ENCODE peak calls at places on chromosomes 2 and 18, in four cellular contexts. One of them, this sample, is unnamed.

GRCh38 chr2:20448246-20449046 is 1.6 kb downstream of the RHOB start:
- DNase-seq in spleen: peak; percentile 79
- DNase-seq in aorta: no peak
- DNase-seq in sigmoid colon: peak; percentile 73
- DNase-seq in this sample: peak; percentile 61

GRCh38 chr18:41899535-41899934 is 55.5 kb upstream of the PIK3C3 start:
- DNase-seq in spleen: no peak
- DNase-seq in aorta: no peak
- DNase-seq in sigmoid colon: no peak
- DNase-seq in this sample: no peak

GRCh38 chr2:65396348-65397026 is 35.9 kb downstream of the SPRED2 start:
- DNase-seq in spleen: no peak
- DNase-seq in aorta: no peak
- DNase-seq in sigmoid colon: no peak
- DNase-seq in this sample: no peak

GRCh38 chr2:9663008-9663879 is 32.4 kb upstream of the YWHAQ start:
- DNase-seq in spleen: no peak
- DNase-seq in aorta: no peak
- DNase-seq in sigmoid colon: no peak
- DNase-seq in this sample: no peak

GRCh38 chr2:50491541-50492114 is 540.3 kb downstream of the NRXN1 start:
- DNase-seq in spleen: no peak
- DNase-seq in aorta: no peak
- DNase-seq in sigmoid colon: no peak
- DNase-seq in this sample: no peak

GRCh38 chr18:40365526-40365925 is 1589.5 kb upstream of the PIK3C3 start:
- DNase-seq in spleen: no peak
- DNase-seq in aorta: no peak
- DNase-seq in sigmoid colon: no peak
- DNase-seq in this sample: no peak

GRCh38 chr2:16117021-16117700 is 176.8 kb downstream of the MYCN start:
- DNase-seq in spleen: no peak
- DNase-seq in aorta: no peak
- DNase-seq in sigmoid colon: no peak
- DNase-seq in this sample: no peak

GRCh38 chr2:14827226-14828023 is 194.9 kb downstream of the LRATD1 start:
- DNase-seq in spleen: no peak
- DNase-seq in aorta: no peak
- DNase-seq in sigmoid colon: no peak
- DNase-seq in this sample: no peak

GRCh38 chr18:59853380-59853779 is 46.4 kb upstream of the PMAIP1 start:
- DNase-seq in spleen: no peak
- DNase-seq in aorta: no peak
- DNase-seq in sigmoid colon: no peak
- DNase-seq in this sample: no peak

GRCh38 chr18:79497638-79498081 is 101.9 kb downstream of the NFATC1 start:
- DNase-seq in spleen: no peak
- DNase-seq in aorta: no peak
- DNase-seq in sigmoid colon: no peak
- DNase-seq in this sample: no peak

GRCh38 chr2:186589733-186590537 is at the start of gene ITGAV:
- DNase-seq in spleen: peak; percentile 97
- DNase-seq in aorta: peak; percentile 97
- DNase-seq in sigmoid colon: peak; percentile 96
- DNase-seq in this sample: peak; percentile 98

GRCh38 chr2:83531211-83531610 is 927.9 kb downstream of the SUCLG1 start:
- DNase-seq in spleen: no peak
- DNase-seq in aorta: no peak
- DNase-seq in sigmoid colon: no peak
- DNase-seq in this sample: no peak

GRCh38 chr2:215311625-215312394 is at the start of gene ATIC:
- DNase-seq in spleen: peak; percentile 98
- DNase-seq in aorta: peak; percentile 98
- DNase-seq in sigmoid colon: peak; percentile 97
- DNase-seq in this sample: peak; percentile 98

GRCh38 chr2:205858781-205859478 is 176.6 kb downstream of the NRP2 start:
- DNase-seq in spleen: no peak
- DNase-seq in aorta: no peak
- DNase-seq in sigmoid colon: peak; percentile 68
- DNase-seq in this sample: no peak

GRCh38 chr2:143229952-143230351 is 100.7 kb downstream of the ARHGAP15 start:
- DNase-seq in spleen: no peak
- DNase-seq in aorta: no peak
- DNase-seq in sigmoid colon: no peak
- DNase-seq in this sample: no peak

GRCh38 chr2:223601932-223602676 is at the start of gene SCG2:
- DNase-seq in spleen: peak; percentile 77
- DNase-seq in aorta: peak; percentile 92
- DNase-seq in sigmoid colon: peak; percentile 80
- DNase-seq in this sample: peak; percentile 91

GRCh38 chr18:8498905-8499304 is 110.3 kb upstream of the RAB12 start:
- DNase-seq in spleen: no peak
- DNase-seq in aorta: no peak
- DNase-seq in sigmoid colon: peak; percentile 33
- DNase-seq in this sample: no peak

GRCh38 chr2:42659601-42660000 is 91.2 kb downstream of the MTA3 start:
- DNase-seq in spleen: no peak
- DNase-seq in aorta: no peak
- DNase-seq in sigmoid colon: no peak
- DNase-seq in this sample: no peak

GRCh38 chr2:127087780-127088495 is 19.0 kb downstream of the BIN1 start:
- DNase-seq in spleen: no peak
- DNase-seq in aorta: no peak
- DNase-seq in sigmoid colon: no peak
- DNase-seq in this sample: no peak

GRCh38 chr2:60424233-60424632 is 129.2 kb downstream of the BCL11A start:
- DNase-seq in spleen: no peak
- DNase-seq in aorta: no peak
- DNase-seq in sigmoid colon: no peak
- DNase-seq in this sample: no peak

GRCh38 chr2:206535587-206535986 is 92.3 kb downstream of the ADAM23 start:
- DNase-seq in spleen: no peak
- DNase-seq in aorta: no peak
- DNase-seq in sigmoid colon: no peak
- DNase-seq in this sample: no peak

GRCh38 chr2:67733517-67733916 is 329.3 kb downstream of the C1D start:
- DNase-seq in spleen: peak; percentile 59
- DNase-seq in aorta: no peak
- DNase-seq in sigmoid colon: no peak
- DNase-seq in this sample: peak; percentile 42

GRCh38 chr2:142153601-142154000 is 22.8 kb upstream of the LRP1B start:
- DNase-seq in spleen: no peak
- DNase-seq in aorta: no peak
- DNase-seq in sigmoid colon: no peak
- DNase-seq in this sample: no peak

GRCh38 chr2:236593956-236594355 is 24.3 kb downstream of the ACKR3 start:
- DNase-seq in spleen: no peak
- DNase-seq in aorta: no peak
- DNase-seq in sigmoid colon: no peak
- DNase-seq in this sample: no peak

GRCh38 chr18:31723998-31724711 is 36.5 kb downstream of the SLC25A52 start:
- DNase-seq in spleen: no peak
- DNase-seq in aorta: peak; percentile 79
- DNase-seq in sigmoid colon: peak; percentile 65
- DNase-seq in this sample: peak; percentile 77

GRCh38 chr18:26777316-26778053 is 88.0 kb downstream of the AQP4 start:
- DNase-seq in spleen: no peak
- DNase-seq in aorta: no peak
- DNase-seq in sigmoid colon: no peak
- DNase-seq in this sample: no peak

GRCh38 chr2:213315168-213315876 is 31.1 kb downstream of the SPAG16 start:
- DNase-seq in spleen: no peak
- DNase-seq in aorta: no peak
- DNase-seq in sigmoid colon: no peak
- DNase-seq in this sample: no peak

GRCh38 chr2:11329759-11330158 is 14.7 kb downstream of the ROCK2 start:
- DNase-seq in spleen: no peak
- DNase-seq in aorta: no peak
- DNase-seq in sigmoid colon: no peak
- DNase-seq in this sample: no peak

GRCh38 chr2:171587567-171587966 is 65.3 kb downstream of the CYBRD1 start:
- DNase-seq in spleen: no peak
- DNase-seq in aorta: no peak
- DNase-seq in sigmoid colon: no peak
- DNase-seq in this sample: no peak

GRCh38 chr2:28360742-28361293 is 31.8 kb upstream of the FOSL2 start:
- DNase-seq in spleen: no peak
- DNase-seq in aorta: no peak
- DNase-seq in sigmoid colon: peak; percentile 68
- DNase-seq in this sample: peak; percentile 92

GRCh38 chr2:37647941-37648315 is 23.5 kb downstream of the CDC42EP3 start:
- DNase-seq in spleen: no peak
- DNase-seq in aorta: no peak
- DNase-seq in sigmoid colon: no peak
- DNase-seq in this sample: no peak

GRCh38 chr2:68837861-68838341 is 33.3 kb downstream of the BMP10 start:
- DNase-seq in spleen: no peak
- DNase-seq in aorta: no peak
- DNase-seq in sigmoid colon: no peak
- DNase-seq in this sample: no peak

GRCh38 chr2:108574332-108574731 is 40.1 kb downstream of the LIMS1 start:
- DNase-seq in spleen: no peak
- DNase-seq in aorta: no peak
- DNase-seq in sigmoid colon: no peak
- DNase-seq in this sample: no peak

GRCh38 chr2:201781583-201782051 is 884 bp upstream of the ALS2 start:
- DNase-seq in spleen: no peak
- DNase-seq in aorta: no peak
- DNase-seq in sigmoid colon: peak; percentile 69
- DNase-seq in this sample: peak; percentile 53

GRCh38 chr2:220277445-220277960 is 650.1 kb downstream of the SLC4A3 start:
- DNase-seq in spleen: no peak
- DNase-seq in aorta: peak; percentile 84
- DNase-seq in sigmoid colon: no peak
- DNase-seq in this sample: no peak

GRCh38 chr2:149330127-149331022 is at the start of gene LYPD6:
- DNase-seq in spleen: no peak
- DNase-seq in aorta: peak; percentile 89
- DNase-seq in sigmoid colon: peak; percentile 82
- DNase-seq in this sample: peak; percentile 86

GRCh38 chr2:233435436-233436190 is 81.3 kb downstream of the DGKD start:
- DNase-seq in spleen: no peak
- DNase-seq in aorta: no peak
- DNase-seq in sigmoid colon: peak; percentile 24
- DNase-seq in this sample: no peak

GRCh38 chr2:222598611-222599010 is 57.3 kb downstream of the FARSB start:
- DNase-seq in spleen: no peak
- DNase-seq in aorta: no peak
- DNase-seq in sigmoid colon: no peak
- DNase-seq in this sample: no peak
- H3K36me3 ChIP-seq in spleen: peaks cover 83% of the 10 kb centered on the region
- H3K36me3 ChIP-seq in aorta: no peaks in the 10 kb centered on the region
- H3K36me3 ChIP-seq in sigmoid colon: peaks cover 30% of the 10 kb centered on the region
- H3K36me3 ChIP-seq in this sample: peaks cover 5% of the 10 kb centered on the region

GRCh38 chr2:181900007-181900651 is 8.6 kb downstream of the ITPRID2 start:
- DNase-seq in spleen: no peak
- DNase-seq in aorta: no peak
- DNase-seq in sigmoid colon: no peak
- DNase-seq in this sample: no peak
- H3K4me1 ChIP-seq in spleen: peaks cover 96% of the 10 kb centered on the region
- H3K4me1 ChIP-seq in aorta: no peaks in the 10 kb centered on the region
- H3K4me1 ChIP-seq in sigmoid colon: peaks cover 43% of the 10 kb centered on the region
- H3K4me1 ChIP-seq in this sample: no peaks in the 10 kb centered on the region

GRCh38 chr2:174001107-174001506 is 35.9 kb upstream of the SP3 start:
- DNase-seq in spleen: no peak
- DNase-seq in aorta: no peak
- DNase-seq in sigmoid colon: no peak
- DNase-seq in this sample: no peak
- H3K36me3 ChIP-seq in spleen: no peaks in the 10 kb centered on the region
- H3K36me3 ChIP-seq in aorta: no peaks in the 10 kb centered on the region
- H3K36me3 ChIP-seq in sigmoid colon: no peaks in the 10 kb centered on the region
- H3K36me3 ChIP-seq in this sample: no peaks in the 10 kb centered on the region

GRCh38 chr18:51603111-51603510 is 405.6 kb upstream of the MEX3C start:
- DNase-seq in spleen: no peak
- DNase-seq in aorta: no peak
- DNase-seq in sigmoid colon: no peak
- DNase-seq in this sample: no peak

DNA sequence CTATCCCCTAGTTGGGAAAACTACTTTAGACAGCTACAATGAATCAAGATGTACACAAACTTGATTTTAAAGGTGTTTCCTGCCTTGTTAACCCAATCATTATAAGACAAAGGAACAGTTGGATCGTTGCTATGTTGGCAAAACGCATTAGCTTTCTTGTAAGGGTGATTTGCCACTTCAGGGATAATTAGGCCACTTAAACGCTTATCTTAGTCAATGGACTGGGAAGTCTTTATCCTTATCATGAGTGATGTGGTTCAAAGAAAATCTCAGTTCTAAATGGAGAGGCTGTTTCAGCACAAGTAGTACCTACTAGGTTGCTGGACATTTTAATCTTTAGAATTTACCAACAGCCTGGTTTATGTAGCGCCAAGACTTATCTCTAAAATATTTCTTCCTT is 406.1 kb upstream of the MEX3C start:
- DNase-seq in spleen: no peak
- DNase-seq in aorta: no peak
- DNase-seq in sigmoid colon: no peak
- DNase-seq in this sample: no peak
- H3K4me1 ChIP-seq in spleen: no peaks in the 10 kb centered on the region
- H3K4me1 ChIP-seq in aorta: no peaks in the 10 kb centered on the region
- H3K4me1 ChIP-seq in sigmoid colon: no peaks in the 10 kb centered on the region
- H3K4me1 ChIP-seq in this sample: no peaks in the 10 kb centered on the region

This sample was measured in kidney.